ENCODE peak calls at places on chromosomes 5 and 9, in eight cellular contexts. A, M, H, K, F, O, B and S are unnamed samples.

GRCh38 chr5:154285661-154286408 is 95.3 kb downstream of the GALNT10 start:
- DNase-seq in A (peak), M (no peak), H (no peak), K (peak), F (no peak), O (no peak), B (peak), S (peak)

GRCh38 chr9:104025945-104026344 is 68.2 kb upstream of the SMC2 start:
- DNase-seq in A (no peak), M (no peak), H (no peak), K (no peak), F (no peak), O (no peak), B (no peak), S (no peak)

GRCh38 chr9:104835163-104835562 is 71.2 kb downstream of the NIPSNAP3B start:
- DNase-seq in A (no peak), M (no peak), H (no peak), K (no peak), F (no peak), O (no peak), B (no peak), S (no peak)

GRCh38 chr9:129145841-129146292 is 32.2 kb downstream of the IER5L start:
- DNase-seq in A (peak), M (no peak), H (peak), K (no peak), F (no peak), O (peak), B (no peak), S (no peak)

GRCh38 chr5:126481243-126481642 is 58.0 kb downstream of the GRAMD2B start:
- DNase-seq in A (no peak), M (no peak), H (no peak), K (no peak), F (no peak), O (no peak), B (no peak), S (no peak)

GRCh38 chr5:69046375-69046957 is 47.3 kb upstream of the SLC30A5 start:
- DNase-seq in A (no peak), M (no peak), H (no peak), K (no peak), F (no peak), O (no peak), B (no peak), S (no peak)

GRCh38 chr5:1090538-1090937 is 21.3 kb downstream of the SLC12A7 start:
- DNase-seq in A (no peak), M (no peak), H (peak), K (no peak), F (no peak), O (peak), B (peak), S (no peak)

GRCh38 chr5:50299896-50300295 is 141.2 kb downstream of the EMB start:
- DNase-seq in A (no peak), M (no peak), H (no peak), K (no peak), F (no peak), O (no peak), B (no peak), S (no peak)

GRCh38 chr5:109865636-109866035 is 175.9 kb downstream of the MAN2A1 start:
- DNase-seq in A (peak), M (no peak), H (no peak), K (no peak), F (no peak), O (no peak), B (peak), S (peak)

GRCh38 chr9:120924698-120925534 is 1.7 kb downstream of the TRAF1 start:
- DNase-seq in A (no peak), M (no peak), H (no peak), K (no peak), F (no peak), O (no peak), B (no peak), S (no peak)

GRCh38 chr5:345404-346195 is 24.1 kb downstream of the AHRR start:
- DNase-seq in A (no peak), M (no peak), H (no peak), K (no peak), F (no peak), O (no peak), B (no peak), S (no peak)

GRCh38 chr5:127650022-127650421 is 1.1 kb downstream of the CTXN3 start:
- DNase-seq in A (peak), M (no peak), H (no peak), K (no peak), F (no peak), O (no peak), B (no peak), S (no peak)

GRCh38 chr5:142601432-142601831 is 84.5 kb downstream of the FGF1 start:
- DNase-seq in A (no peak), M (no peak), H (no peak), K (no peak), F (no peak), O (no peak), B (no peak), S (no peak)
- TF ChIP-seq CTCF in A (peak), M (no peak), H (no peak), K (no peak), F (no peak), O (no peak), B (no peak), S (peak)

GRCh38 chr9:114385412-114386181 is 2.2 kb downstream of the AKNA start:
- DNase-seq in A (peak), M (peak), H (peak), K (no peak), F (peak), O (peak), B (peak), S (no peak)
- TF ChIP-seq CTCF in A (no peak), M (no peak), H (no peak), K (no peak), F (no peak), O (no peak), B (no peak), S (no peak)

GRCh38 chr9:118578467-118578866 is 790.8 kb downstream of the BRINP1 start:
- DNase-seq in A (peak), M (no peak), H (no peak), K (no peak), F (no peak), O (no peak), B (peak), S (no peak)

GRCh38 chr9:118577121-118577520 is 792.1 kb downstream of the BRINP1 start:
- DNase-seq in A (no peak), M (no peak), H (no peak), K (no peak), F (no peak), O (no peak), B (peak), S (no peak)

GRCh38 chr9:118570076-118570475 is 799.2 kb downstream of the BRINP1 start:
- DNase-seq in A (no peak), M (no peak), H (no peak), K (no peak), F (no peak), O (no peak), B (no peak), S (no peak)

GRCh38 chr9:118575341-118576070 is 793.7 kb downstream of the BRINP1 start:
- DNase-seq in A (no peak), M (no peak), H (no peak), K (no peak), F (no peak), O (no peak), B (no peak), S (no peak)
- TF ChIP-seq CTCF in A (no peak), M (no peak), H (no peak), K (no peak), F (no peak), O (no peak), B (no peak), S (no peak)

GRCh38 chr5:167263185-167263584 is 1028.3 kb upstream of the WWC1 start:
- DNase-seq in A (no peak), M (no peak), H (no peak), K (no peak), F (no peak), O (no peak), B (no peak), S (no peak)

GRCh38 chr5:167255931-167256330 is 1035.5 kb upstream of the WWC1 start:
- DNase-seq in A (no peak), M (no peak), H (no peak), K (no peak), F (no peak), O (no peak), B (no peak), S (no peak)

DNA sequence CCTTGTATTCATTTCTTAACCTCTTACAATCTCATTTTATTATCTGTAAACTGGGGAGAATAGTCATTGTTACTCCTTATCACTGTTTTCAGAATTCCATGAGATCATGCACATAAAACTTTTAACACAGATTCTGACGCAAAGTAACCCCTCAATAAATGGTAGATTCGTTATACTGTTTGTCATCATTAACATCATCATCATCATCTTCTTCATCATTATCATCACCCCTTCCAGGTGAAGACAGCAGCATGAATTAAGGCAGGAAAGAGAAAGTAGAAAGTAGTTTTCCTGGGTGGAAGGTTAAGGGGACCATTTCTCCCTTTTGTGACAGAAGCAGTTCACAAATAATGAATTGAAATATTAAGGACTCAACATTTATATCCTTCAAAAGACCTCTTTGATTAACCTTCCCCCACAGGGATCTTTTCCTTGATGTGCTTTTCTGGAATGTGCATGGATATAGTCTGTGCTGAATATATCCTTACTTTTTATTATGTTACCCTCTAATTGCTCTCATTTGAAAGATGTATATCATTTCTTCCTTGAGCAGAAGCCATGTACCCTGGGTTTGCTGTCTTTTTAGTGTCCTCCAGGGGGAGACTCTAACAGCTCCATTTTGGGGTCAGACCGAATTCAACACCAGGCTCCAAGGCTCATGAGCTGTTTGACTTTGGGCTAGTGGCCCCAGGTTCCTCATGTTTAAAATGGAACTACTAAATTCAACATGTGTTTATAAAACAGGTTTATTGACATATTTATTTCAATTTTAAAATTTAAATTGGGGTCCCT is 1029.9 kb upstream of the WWC1 start:
- DNase-seq in A (no peak), M (no peak), H (no peak), K (peak), F (no peak), O (no peak), B (peak), S (no peak)
- TF ChIP-seq CTCF in A (peak), M (no peak), H (no peak), K (peak), F (no peak), O (no peak), B (peak), S (peak)

GRCh38 chr9:21812415-21812814 is 10.0 kb downstream of the MTAP start:
- DNase-seq in A (no peak), M (no peak), H (no peak), K (no peak), F (no peak), O (no peak), B (peak), S (no peak)
- TF ChIP-seq CTCF in A (no peak), M (no peak), H (no peak), K (no peak), F (no peak), O (no peak), B (no peak), S (no peak)

GRCh38 chr9:85248514-85249312 is 493.0 kb downstream of the AGTPBP1 start:
- DNase-seq in A (peak), M (no peak), H (no peak), K (no peak), F (no peak), O (no peak), B (peak), S (no peak)
- TF ChIP-seq CTCF in A (no peak), M (no peak), H (no peak), K (no peak), F (no peak), O (no peak), B (no peak), S (no peak)

DNA sequence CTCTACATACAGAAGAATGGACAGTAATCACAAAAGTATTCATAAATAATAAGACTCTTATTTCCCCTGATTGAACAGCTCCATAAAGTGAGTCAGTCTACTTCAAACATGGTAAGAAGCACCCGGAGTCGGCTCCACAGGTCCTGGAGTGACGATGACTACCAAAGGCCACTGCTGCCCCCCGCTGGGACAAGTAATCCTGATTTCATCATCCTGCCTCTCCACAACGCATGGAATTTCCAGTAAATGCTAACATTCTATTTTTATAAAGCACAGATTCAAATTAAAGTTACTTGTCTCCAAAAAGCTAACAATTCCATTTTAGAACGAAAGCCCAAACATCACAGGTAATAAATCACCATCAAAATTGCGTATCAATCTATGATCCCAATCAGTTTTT is 16.2 kb downstream of the ATPSCKMT start:
- DNase-seq in A (peak), M (no peak), H (no peak), K (peak), F (peak), O (no peak), B (no peak), S (peak)
- TF ChIP-seq CTCF in A (peak), M (no peak), H (peak), K (peak), F (no peak), O (peak), B (peak), S (peak)

GRCh38 chr5:102221949-102222348 is 74.1 kb downstream of the SLCO4C1 start:
- DNase-seq in A (no peak), M (no peak), H (no peak), K (no peak), F (no peak), O (no peak), B (no peak), S (no peak)

GRCh38 chr5:102226321-102226720 is 69.8 kb downstream of the SLCO4C1 start:
- DNase-seq in A (no peak), M (no peak), H (no peak), K (no peak), F (no peak), O (no peak), B (no peak), S (no peak)

GRCh38 chr5:102222772-102223171 is 73.3 kb downstream of the SLCO4C1 start:
- DNase-seq in A (no peak), M (no peak), H (no peak), K (no peak), F (no peak), O (no peak), B (no peak), S (no peak)

GRCh38 chr5:102218159-102218558 is 77.9 kb downstream of the SLCO4C1 start:
- DNase-seq in A (no peak), M (no peak), H (no peak), K (no peak), F (no peak), O (no peak), B (no peak), S (no peak)

DNA sequence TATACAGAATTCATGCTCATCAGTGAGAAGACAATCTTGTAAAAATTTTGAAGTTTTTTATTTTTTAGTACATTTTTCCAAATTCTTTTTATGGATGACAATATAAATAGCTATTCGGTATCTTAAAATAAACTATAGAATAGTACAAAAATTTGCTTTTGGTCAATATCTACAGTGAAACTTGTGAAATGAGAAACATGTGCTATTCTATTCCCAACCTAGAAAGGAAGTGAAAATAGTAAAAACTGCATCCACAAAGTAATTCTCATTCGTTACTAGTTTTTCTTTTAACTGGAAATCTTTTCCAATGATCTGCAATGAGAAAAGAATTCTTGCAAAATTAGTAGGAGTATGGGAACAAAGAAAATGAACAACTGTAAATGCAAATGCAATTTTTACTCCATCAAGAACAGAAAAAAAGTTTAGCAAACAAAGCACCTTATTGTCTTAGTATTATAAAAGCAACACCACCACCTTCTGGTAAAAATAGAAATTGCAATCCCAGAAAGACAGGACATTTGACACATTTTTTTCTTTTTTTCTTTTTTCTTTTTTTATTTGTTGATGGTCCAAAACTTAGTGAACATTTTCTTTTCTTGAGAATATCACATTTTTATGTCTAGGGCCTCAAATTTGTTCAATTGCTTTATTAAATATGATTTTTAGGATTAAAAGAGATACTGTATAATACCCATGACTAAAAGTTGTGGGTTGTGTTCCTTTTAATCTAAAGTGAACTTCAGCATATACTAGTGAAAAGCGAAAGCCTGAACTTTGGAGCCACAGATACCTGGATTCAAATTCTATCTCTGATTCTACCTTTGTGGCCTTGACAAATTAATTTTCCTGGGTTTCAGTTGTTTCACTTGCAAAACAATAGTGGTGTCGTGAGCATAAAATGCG is 72.3 kb downstream of the SLCO4C1 start:
- DNase-seq in A (no peak), M (no peak), H (no peak), K (no peak), F (no peak), O (no peak), B (no peak), S (no peak)
- TF ChIP-seq CTCF in A (peak), M (peak), H (peak), K (peak), F (peak), O (peak), B (peak), S (peak)